ENCODE peak calls at places on chromosomes 13 and 19, in nine cellular contexts. I is WTC11; X is CD14-positive monocyte; P is CD8-positive, alpha-beta T cell; N is upper lobe of left lung; E is fibroblast of lung; Z is uterus; J is fibroblast of mammary gland; M is tibial nerve. H is an unnamed sample.
A peak's percentile ranks its signal among the peaks of the same experiment; 100 is the strongest.

GRCh38 chr13:89695343-89696257 is 1651.9 kb upstream of the MIR17HG start:
- DNase-seq in I (peak; percentile 66), X (no peak), P (no peak), N (no peak), E (peak; percentile 27), Z (no peak), J (peak; percentile 34), M (no peak), H (no peak)

GRCh38 chr19:41937525-41937924 is 9.3 kb upstream of the ERFL start:
- DNase-seq in I (no peak), X (no peak), P (no peak), N (no peak), E (no peak), Z (no peak), J (no peak), M (no peak), H (no peak)

GRCh38 chr13:30884543-30884942 is 21.5 kb upstream of the MEDAG start:
- DNase-seq in I (no peak), X (no peak), P (no peak), N (no peak), E (no peak), Z (no peak), J (no peak), M (no peak), H (no peak)

GRCh38 chr19:2888739-2889224 is 11.9 kb upstream of the ZNF57 start:
- DNase-seq in I (peak; percentile 40), X (peak; percentile 61), P (peak; percentile 26), N (peak; percentile 85), E (peak; percentile 8), Z (peak; percentile 28), J (no peak), M (no peak), H (no peak)

GRCh38 chr13:110006304-110006703 is 219.9 kb upstream of the IRS2 start:
- DNase-seq in I (no peak), X (no peak), P (no peak), N (no peak), E (peak; percentile 87), Z (peak; percentile 27), J (peak; percentile 81), M (no peak), H (peak; percentile 58)

GRCh38 chr19:33661336-33661735 is 39.6 kb downstream of the CHST8 start:
- DNase-seq in I (peak; percentile 7), X (no peak), P (no peak), N (no peak), E (no peak), Z (no peak), J (no peak), M (no peak), H (no peak)

GRCh38 chr13:93226065-93226622 is 463 bp upstream of the GPC6 start:
- DNase-seq in I (no peak), X (no peak), P (no peak), N (no peak), E (no peak), Z (no peak), J (no peak), M (no peak), H (no peak)

GRCh38 chr19:44303976-44304568 is 753 bp downstream of the ZNF235 start:
- DNase-seq in I (no peak), X (no peak), P (no peak), N (no peak), E (peak; percentile 46), Z (no peak), J (peak; percentile 47), M (no peak), H (peak; percentile 29)

GRCh38 chr19:46984077-46985010 is 35.3 kb upstream of the NPAS1 start:
- DNase-seq in I (no peak), X (peak; percentile 70), P (no peak), N (no peak), E (peak; percentile 75), Z (peak; percentile 34), J (peak; percentile 86), M (no peak), H (peak; percentile 35)

GRCh38 chr13:79361299-79361698 is 44.8 kb downstream of the RBM26 start:
- DNase-seq in I (no peak), X (no peak), P (no peak), N (no peak), E (no peak), Z (no peak), J (peak; percentile 68), M (no peak), H (no peak)

GRCh38 chr13:105848494-105848893 is 687.0 kb downstream of the EFNB2 start:
- DNase-seq in I (no peak), X (no peak), P (no peak), N (no peak), E (peak; percentile 18), Z (no peak), J (no peak), M (no peak), H (no peak)

GRCh38 chr19:1122972-1123363 is 19.2 kb downstream of the GPX4 start:
- DNase-seq in I (peak; percentile 97), X (peak; percentile 78), P (no peak), N (peak; percentile 94), E (peak; percentile 69), Z (peak; percentile 70), J (peak; percentile 83), M (no peak), H (peak; percentile 49)

GRCh38 chr13:29948791-29949190 is 98.4 kb upstream of the UBL3 start:
- DNase-seq in I (no peak), X (no peak), P (no peak), N (no peak), E (no peak), Z (no peak), J (no peak), M (no peak), H (no peak)

GRCh38 chr13:50441141-50441540 is 402.4 kb downstream of the DLEU7 start:
- DNase-seq in I (no peak), X (no peak), P (no peak), N (no peak), E (no peak), Z (no peak), J (no peak), M (no peak), H (no peak)

GRCh38 chr19:58058428-58058827 is 654 bp upstream of the ZNF135 start:
- DNase-seq in I (no peak), X (no peak), P (no peak), N (no peak), E (no peak), Z (no peak), J (no peak), M (no peak), H (no peak)

GRCh38 chr13:113771709-113772331 is 12.8 kb downstream of the TMEM255B start:
- DNase-seq in I (no peak), X (peak; percentile 22), P (no peak), N (no peak), E (no peak), Z (no peak), J (peak; percentile 24), M (no peak), H (peak; percentile 54)

DNA sequence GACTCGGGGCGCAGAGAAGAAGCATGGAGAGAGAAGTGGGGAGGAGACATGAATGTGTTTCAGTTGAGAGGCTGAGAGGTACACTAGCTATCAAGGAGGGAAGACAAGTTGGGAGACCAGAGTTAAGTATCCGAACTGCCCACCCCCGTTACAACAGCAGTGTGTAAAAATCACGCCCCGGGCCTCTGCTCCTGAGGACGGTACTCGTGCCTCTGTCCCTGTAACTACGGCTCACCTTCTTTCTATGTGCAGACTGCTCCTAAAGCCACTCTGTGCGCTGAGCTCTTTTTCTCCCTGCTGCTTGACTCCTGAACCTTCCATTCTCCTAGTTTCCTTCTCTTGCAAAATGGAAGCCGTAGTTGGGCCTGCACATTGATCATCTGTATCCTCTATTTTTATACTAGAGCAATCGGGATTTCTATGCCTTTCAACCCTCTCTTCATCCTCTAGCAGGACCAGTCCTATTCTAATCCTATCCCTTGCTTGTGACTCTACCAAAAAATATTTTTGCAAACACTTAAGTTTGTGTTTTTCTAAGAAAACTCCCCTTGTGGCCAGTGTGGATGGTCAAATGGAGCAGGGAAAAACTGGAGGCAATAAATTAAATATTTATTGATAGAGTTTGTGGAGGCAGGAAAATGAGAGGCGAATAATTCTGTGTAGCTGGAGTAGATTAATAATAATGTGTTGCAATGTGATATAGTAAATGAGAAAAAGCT is 569 bp downstream of the POLR1D start:
- DNase-seq in I (no peak), X (no peak), P (no peak), N (no peak), E (no peak), Z (no peak), J (peak; percentile 14), M (no peak), H (peak; percentile 45)
- TF ChIP-seq CTCF in I (no peak), X (no peak), P (no peak), N (no peak), E (peak; percentile 32), Z (no peak), J (peak; percentile 34), M (no peak), H (peak; percentile 72)

GRCh38 chr19:5030822-5031221 is 61.9 kb downstream of the KDM4B start:
- DNase-seq in I (no peak), X (no peak), P (no peak), N (no peak), E (no peak), Z (no peak), J (no peak), M (no peak), H (no peak)
- TF ChIP-seq CTCF in I (no peak), X (no peak), P (no peak), N (no peak), E (no peak), Z (no peak), J (no peak), M (no peak), H (no peak)

GRCh38 chr13:44618326-44618725 is 42.2 kb upstream of the TSC22D1 start:
- DNase-seq in I (no peak), X (no peak), P (no peak), N (no peak), E (peak; percentile 83), Z (no peak), J (no peak), M (no peak), H (no peak)
- TF ChIP-seq CTCF in I (no peak), X (no peak), P (no peak), N (no peak), E (no peak), Z (no peak), J (no peak), M (no peak), H (no peak)

DNA sequence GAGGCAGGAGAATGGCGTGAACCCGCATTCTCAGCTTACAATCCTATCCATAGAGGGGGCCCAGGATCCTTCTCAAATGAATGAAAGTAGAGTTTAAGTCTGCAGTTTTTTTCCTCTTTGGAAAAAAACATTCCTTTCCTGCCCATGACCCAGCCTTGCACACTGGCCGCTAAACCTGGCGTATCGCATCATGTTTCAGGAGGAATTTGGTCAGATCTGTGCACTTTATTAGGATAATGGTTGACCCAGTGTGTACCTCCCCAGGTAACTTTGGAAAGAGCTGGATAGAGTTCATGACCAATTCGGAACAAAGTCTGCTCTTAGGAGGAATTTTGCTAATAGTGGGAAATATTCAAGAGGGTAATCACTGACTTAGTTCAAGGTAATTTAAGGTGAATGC is 46.1 kb downstream of the SIPA1L3 start:
- DNase-seq in I (no peak), X (no peak), P (no peak), N (no peak), E (peak; percentile 46), Z (no peak), J (no peak), M (no peak), H (no peak)
- TF ChIP-seq CTCF in I (no peak), X (no peak), P (no peak), N (no peak), E (no peak), Z (no peak), J (no peak), M (no peak), H (no peak)